ENCODE peak calls at places on chromosome 20, in four cellular contexts. One of them, this sample, is unnamed.
A peak's percentile ranks its signal among the peaks of the same experiment; 100 is the strongest.

GRCh38 chr20:46895906-46896242 is 1.2 kb downstream of the EYA2 start:
- DNase-seq in B cell: no peak
- DNase-seq in astrocyte of the cerebellum: no peak
- DNase-seq in T-helper 2 cell: no peak
- DNase-seq in this sample: no peak

GRCh38 chr20:7695622-7696021 is 244.6 kb downstream of the HAO1 start:
- DNase-seq in B cell: no peak
- DNase-seq in astrocyte of the cerebellum: peak; percentile 84
- DNase-seq in T-helper 2 cell: no peak
- DNase-seq in this sample: no peak

GRCh38 chr20:52572687-52573086 is 381.1 kb upstream of the ZFP64 start:
- DNase-seq in B cell: no peak
- DNase-seq in astrocyte of the cerebellum: no peak
- DNase-seq in T-helper 2 cell: no peak
- DNase-seq in this sample: no peak

GRCh38 chr20:25579081-25579770 is 6.1 kb downstream of the NINL start:
- DNase-seq in B cell: no peak
- DNase-seq in astrocyte of the cerebellum: no peak
- DNase-seq in T-helper 2 cell: no peak
- DNase-seq in this sample: no peak

GRCh38 chr20:4068708-4069107 is 53.4 kb upstream of the RNF24 start:
- DNase-seq in B cell: no peak
- DNase-seq in astrocyte of the cerebellum: no peak
- DNase-seq in T-helper 2 cell: no peak
- DNase-seq in this sample: no peak

GRCh38 chr20:41175201-41175651 is 37.9 kb downstream of the PLCG1 start:
- DNase-seq in B cell: no peak
- DNase-seq in astrocyte of the cerebellum: no peak
- DNase-seq in T-helper 2 cell: no peak
- DNase-seq in this sample: no peak

GRCh38 chr20:56582557-56582956 is 46.5 kb upstream of the TFAP2C start:
- DNase-seq in B cell: no peak
- DNase-seq in astrocyte of the cerebellum: no peak
- DNase-seq in T-helper 2 cell: no peak
- DNase-seq in this sample: no peak

GRCh38 chr20:50872562-50873288 is 58.5 kb downstream of the ADNP start:
- DNase-seq in B cell: peak; percentile 42
- DNase-seq in astrocyte of the cerebellum: no peak
- DNase-seq in T-helper 2 cell: no peak
- DNase-seq in this sample: no peak

GRCh38 chr20:4546786-4547185 is 174.9 kb upstream of the PRND start:
- DNase-seq in B cell: no peak
- DNase-seq in astrocyte of the cerebellum: peak; percentile 49
- DNase-seq in T-helper 2 cell: no peak
- DNase-seq in this sample: peak; percentile 47

GRCh38 chr20:37703338-37703660 is 9.5 kb downstream of the CTNNBL1 start:
- DNase-seq in B cell: no peak
- DNase-seq in astrocyte of the cerebellum: no peak
- DNase-seq in T-helper 2 cell: no peak
- DNase-seq in this sample: no peak

GRCh38 chr20:53609501-53610445 is 16.1 kb upstream of the ZNF217 start:
- DNase-seq in B cell: peak; percentile 50
- DNase-seq in astrocyte of the cerebellum: no peak
- DNase-seq in T-helper 2 cell: no peak
- DNase-seq in this sample: no peak

GRCh38 chr20:36004045-36004444 is 35.7 kb downstream of the CNBD2 start:
- DNase-seq in B cell: no peak
- DNase-seq in astrocyte of the cerebellum: no peak
- DNase-seq in T-helper 2 cell: no peak
- DNase-seq in this sample: no peak

GRCh38 chr20:3896302-3896701 is 7.1 kb downstream of the PANK2 start:
- DNase-seq in B cell: no peak
- DNase-seq in astrocyte of the cerebellum: no peak
- DNase-seq in T-helper 2 cell: no peak
- DNase-seq in this sample: no peak

GRCh38 chr20:38990728-38991127 is 28.6 kb downstream of the DHX35 start:
- DNase-seq in B cell: no peak
- DNase-seq in astrocyte of the cerebellum: no peak
- DNase-seq in T-helper 2 cell: no peak
- DNase-seq in this sample: no peak

GRCh38 chr20:32958574-32958973 is 45.7 kb downstream of the SUN5 start:
- DNase-seq in B cell: no peak
- DNase-seq in astrocyte of the cerebellum: no peak
- DNase-seq in T-helper 2 cell: no peak
- DNase-seq in this sample: no peak

GRCh38 chr20:34945315-34946077 is 10.1 kb downstream of the GSS start:
- DNase-seq in B cell: no peak
- DNase-seq in astrocyte of the cerebellum: no peak
- DNase-seq in T-helper 2 cell: no peak
- DNase-seq in this sample: no peak

GRCh38 chr20:44491635-44492395 is 16.1 kb downstream of the TTPAL start:
- DNase-seq in B cell: no peak
- DNase-seq in astrocyte of the cerebellum: no peak
- DNase-seq in T-helper 2 cell: no peak
- DNase-seq in this sample: no peak

GRCh38 chr20:11231742-11232141 is 557.9 kb upstream of the JAG1 start:
- DNase-seq in B cell: no peak
- DNase-seq in astrocyte of the cerebellum: no peak
- DNase-seq in T-helper 2 cell: no peak
- DNase-seq in this sample: no peak

GRCh38 chr20:4234128-4234527 is 218.8 kb upstream of the RNF24 start:
- DNase-seq in B cell: no peak
- DNase-seq in astrocyte of the cerebellum: peak; percentile 50
- DNase-seq in T-helper 2 cell: no peak
- DNase-seq in this sample: no peak